ENCODE peak calls at places on chromosomes 16 and 17, in four cellular contexts. One of them, this sample, is unnamed.

GRCh38 chr17:35486920-35487727 is 38.6 kb upstream of the SLFN13 start:
- DNase-seq in activated CD4-positive, alpha-beta T cell treated with anti-CD3 and anti-CD28 coated beads, Interleukin-2, amount 50 U/mL, for 1 hour: peak
- DNase-seq in caudate nucleus: no peak
- DNase-seq in NCI-H774: no peak
- DNase-seq in this sample: peak

GRCh38 chr16:5966004-5966403 is 868.4 kb upstream of the EEF2KMT start:
- DNase-seq in activated CD4-positive, alpha-beta T cell treated with anti-CD3 and anti-CD28 coated beads, Interleukin-2, amount 50 U/mL, for 1 hour: no peak
- DNase-seq in caudate nucleus: no peak
- DNase-seq in NCI-H774: no peak
- DNase-seq in this sample: no peak

GRCh38 chr16:84967828-84968227 is 43.5 kb downstream of the ZDHHC7 start:
- DNase-seq in activated CD4-positive, alpha-beta T cell treated with anti-CD3 and anti-CD28 coated beads, Interleukin-2, amount 50 U/mL, for 1 hour: no peak
- DNase-seq in caudate nucleus: no peak
- DNase-seq in NCI-H774: no peak
- DNase-seq in this sample: no peak

GRCh38 chr17:45020354-45021138 is 30.9 kb downstream of the DCAKD start:
- DNase-seq in activated CD4-positive, alpha-beta T cell treated with anti-CD3 and anti-CD28 coated beads, Interleukin-2, amount 50 U/mL, for 1 hour: no peak
- DNase-seq in caudate nucleus: no peak
- DNase-seq in NCI-H774: no peak
- DNase-seq in this sample: no peak

GRCh38 chr17:43003542-43004172 is 2.9 kb upstream of the IFI35 start:
- DNase-seq in activated CD4-positive, alpha-beta T cell treated with anti-CD3 and anti-CD28 coated beads, Interleukin-2, amount 50 U/mL, for 1 hour: no peak
- DNase-seq in caudate nucleus: no peak
- DNase-seq in NCI-H774: no peak
- DNase-seq in this sample: no peak

GRCh38 chr16:87065781-87066694 is 251.2 kb downstream of the C16orf95 start:
- DNase-seq in activated CD4-positive, alpha-beta T cell treated with anti-CD3 and anti-CD28 coated beads, Interleukin-2, amount 50 U/mL, for 1 hour: no peak
- DNase-seq in caudate nucleus: no peak
- DNase-seq in NCI-H774: no peak
- DNase-seq in this sample: peak

GRCh38 chr16:79767597-79768280 is 167.2 kb upstream of the MAF start:
- DNase-seq in activated CD4-positive, alpha-beta T cell treated with anti-CD3 and anti-CD28 coated beads, Interleukin-2, amount 50 U/mL, for 1 hour: no peak
- DNase-seq in caudate nucleus: no peak
- DNase-seq in NCI-H774: no peak
- DNase-seq in this sample: no peak

GRCh38 chr17:59650642-59651041 is 30.9 kb downstream of the CLTC start:
- DNase-seq in activated CD4-positive, alpha-beta T cell treated with anti-CD3 and anti-CD28 coated beads, Interleukin-2, amount 50 U/mL, for 1 hour: no peak
- DNase-seq in caudate nucleus: no peak
- DNase-seq in NCI-H774: no peak
- DNase-seq in this sample: no peak

GRCh38 chr16:68344252-68344651 is 33.4 kb downstream of the PRMT7 start:
- DNase-seq in activated CD4-positive, alpha-beta T cell treated with anti-CD3 and anti-CD28 coated beads, Interleukin-2, amount 50 U/mL, for 1 hour: no peak
- DNase-seq in caudate nucleus: no peak
- DNase-seq in NCI-H774: no peak
- DNase-seq in this sample: no peak

GRCh38 chr16:9378876-9379275 is 287.4 kb downstream of the HAPSTR1 start:
- DNase-seq in activated CD4-positive, alpha-beta T cell treated with anti-CD3 and anti-CD28 coated beads, Interleukin-2, amount 50 U/mL, for 1 hour: no peak
- DNase-seq in caudate nucleus: no peak
- DNase-seq in NCI-H774: no peak
- DNase-seq in this sample: peak

GRCh38 chr17:40707720-40708119 is 4.2 kb upstream of the KRT24 start:
- DNase-seq in activated CD4-positive, alpha-beta T cell treated with anti-CD3 and anti-CD28 coated beads, Interleukin-2, amount 50 U/mL, for 1 hour: no peak
- DNase-seq in caudate nucleus: no peak
- DNase-seq in NCI-H774: no peak
- DNase-seq in this sample: peak

GRCh38 chr16:69921125-69921524 is 30.0 kb upstream of the CLEC18A start:
- DNase-seq in activated CD4-positive, alpha-beta T cell treated with anti-CD3 and anti-CD28 coated beads, Interleukin-2, amount 50 U/mL, for 1 hour: no peak
- DNase-seq in caudate nucleus: no peak
- DNase-seq in NCI-H774: no peak
- DNase-seq in this sample: no peak